ENCODE peak calls at places on chromosomes 6 and 20, in eight cellular contexts. One of them, this sample, is unnamed.

GRCh38 chr6:79536615-79536968 is 638 bp downstream of the LCA5 start:
- DNase-seq in Calu3: peak; percentile 30
- DNase-seq in lung: peak; percentile 38
- DNase-seq in spleen: no peak
- DNase-seq in fibroblast of lung: peak; percentile 45
- DNase-seq in cardiac muscle cell: peak; percentile 55
- DNase-seq in adrenal gland: peak; percentile 28
- DNase-seq in HFF-Myc: no peak
- DNase-seq in this sample: no peak

GRCh38 chr6:26537846-26538571 is at the start of gene HMGN4:
- DNase-seq in Calu3: peak; percentile 85
- DNase-seq in lung: peak; percentile 77
- DNase-seq in spleen: peak; percentile 94
- DNase-seq in fibroblast of lung: peak; percentile 87
- DNase-seq in cardiac muscle cell: peak; percentile 92
- DNase-seq in adrenal gland: peak; percentile 84
- DNase-seq in HFF-Myc: no peak
- DNase-seq in this sample: peak; percentile 94

GRCh38 chr6:96522469-96523009 is 933 bp downstream of the UFL1 start:
- DNase-seq in Calu3: no peak
- DNase-seq in lung: no peak
- DNase-seq in spleen: no peak
- DNase-seq in fibroblast of lung: peak; percentile 32
- DNase-seq in cardiac muscle cell: peak; percentile 22
- DNase-seq in adrenal gland: no peak
- DNase-seq in HFF-Myc: no peak
- DNase-seq in this sample: no peak

GRCh38 chr6:122187186-122187585 is 212.3 kb upstream of the HSF2 start:
- DNase-seq in Calu3: no peak
- DNase-seq in lung: no peak
- DNase-seq in spleen: no peak
- DNase-seq in fibroblast of lung: no peak
- DNase-seq in cardiac muscle cell: no peak
- DNase-seq in adrenal gland: no peak
- DNase-seq in HFF-Myc: no peak
- DNase-seq in this sample: no peak

GRCh38 chr20:59895908-59896307 is 37.5 kb downstream of the SYCP2 start:
- DNase-seq in Calu3: no peak
- DNase-seq in lung: no peak
- DNase-seq in spleen: no peak
- DNase-seq in fibroblast of lung: no peak
- DNase-seq in cardiac muscle cell: no peak
- DNase-seq in adrenal gland: no peak
- DNase-seq in HFF-Myc: no peak
- DNase-seq in this sample: no peak

GRCh38 chr6:53862517-53863457 is 68.0 kb downstream of the LRRC1 start:
- DNase-seq in Calu3: no peak
- DNase-seq in lung: no peak
- DNase-seq in spleen: no peak
- DNase-seq in fibroblast of lung: peak; percentile 96
- DNase-seq in cardiac muscle cell: peak; percentile 51
- DNase-seq in adrenal gland: peak; percentile 39
- DNase-seq in HFF-Myc: no peak
- DNase-seq in this sample: no peak

GRCh38 chr6:116201538-116201937 is 52.3 kb downstream of the TSPYL4 start:
- DNase-seq in Calu3: no peak
- DNase-seq in lung: no peak
- DNase-seq in spleen: no peak
- DNase-seq in fibroblast of lung: no peak
- DNase-seq in cardiac muscle cell: no peak
- DNase-seq in adrenal gland: no peak
- DNase-seq in HFF-Myc: no peak
- DNase-seq in this sample: no peak

GRCh38 chr6:6581014-6581413 is 7.5 kb upstream of the LY86 start:
- DNase-seq in Calu3: no peak
- DNase-seq in lung: no peak
- DNase-seq in spleen: no peak
- DNase-seq in fibroblast of lung: no peak
- DNase-seq in cardiac muscle cell: no peak
- DNase-seq in adrenal gland: no peak
- DNase-seq in HFF-Myc: no peak
- DNase-seq in this sample: no peak

DNA sequence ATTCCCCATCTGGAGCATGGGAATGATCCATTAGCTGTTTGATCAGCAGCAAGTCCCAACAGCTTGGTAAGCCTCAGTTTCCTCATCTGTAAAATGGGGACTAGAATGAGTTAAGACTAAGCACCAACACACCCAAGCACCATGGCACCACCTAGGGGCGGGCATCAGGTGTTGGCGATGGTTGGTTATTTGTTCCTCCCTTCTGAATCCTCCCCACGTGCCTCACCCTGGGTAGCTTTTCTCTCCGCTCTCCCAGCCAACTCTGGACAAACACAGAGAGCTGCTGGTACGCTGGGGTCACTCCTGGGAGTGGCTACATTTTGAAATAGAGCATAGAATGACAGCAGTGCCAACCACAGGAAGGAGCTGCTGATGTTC is 13.3 kb upstream of the ITPR3 start:
- DNase-seq in Calu3: peak; percentile 71
- DNase-seq in lung: no peak
- DNase-seq in spleen: peak; percentile 83
- DNase-seq in fibroblast of lung: no peak
- DNase-seq in cardiac muscle cell: no peak
- DNase-seq in adrenal gland: no peak
- DNase-seq in HFF-Myc: no peak
- DNase-seq in this sample: no peak
- TF ChIP-seq CTCF in Calu3: peak; percentile 67
- TF ChIP-seq CTCF in lung: no peak
- TF ChIP-seq CTCF in spleen: peak; percentile 56
- TF ChIP-seq CTCF in fibroblast of lung: no peak
- TF ChIP-seq CTCF in cardiac muscle cell: peak; percentile 6
- TF ChIP-seq CTCF in adrenal gland: no peak
- TF ChIP-seq CTCF in HFF-Myc: peak; percentile 31
- TF ChIP-seq CTCF in this sample: peak; percentile 19

DNA sequence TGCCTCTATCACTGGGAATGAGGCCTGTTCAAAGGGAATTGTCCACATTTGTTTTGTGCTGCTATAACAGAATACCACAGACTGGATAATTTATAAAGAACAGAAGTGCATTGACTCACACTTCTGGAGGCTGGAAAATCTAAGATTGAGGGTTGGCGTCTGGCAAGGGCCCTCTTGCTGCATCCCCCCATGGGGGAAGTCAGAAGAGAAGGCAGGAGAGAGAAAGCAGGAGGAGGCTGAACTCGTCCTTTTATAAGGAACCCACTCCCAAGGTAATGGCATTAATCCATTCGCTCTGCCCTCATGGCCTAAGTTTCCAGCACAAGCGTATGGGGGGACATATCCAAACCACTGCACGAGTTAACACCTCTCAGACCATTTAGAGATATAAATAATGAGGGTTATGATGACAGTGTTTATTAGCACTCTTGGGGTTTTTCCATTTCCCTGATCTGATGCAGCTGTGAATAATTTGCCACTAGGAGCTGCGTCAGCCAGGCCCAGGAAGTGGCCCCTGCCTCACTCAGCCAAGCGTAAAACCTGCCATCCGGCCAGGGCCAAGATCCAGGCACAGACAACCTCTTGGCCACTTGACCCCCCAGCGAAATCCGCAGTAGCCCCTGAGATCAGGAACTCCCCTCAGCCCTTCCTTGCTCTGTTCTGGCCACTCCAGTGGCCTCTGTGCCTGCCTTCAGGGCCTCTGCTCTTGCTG is 14.2 kb upstream of the SLCO4A1 start:
- DNase-seq in Calu3: no peak
- DNase-seq in lung: no peak
- DNase-seq in spleen: no peak
- DNase-seq in fibroblast of lung: peak; percentile 59
- DNase-seq in cardiac muscle cell: no peak
- DNase-seq in adrenal gland: no peak
- DNase-seq in HFF-Myc: peak; percentile 52
- DNase-seq in this sample: no peak
- TF ChIP-seq CTCF in Calu3: no peak
- TF ChIP-seq CTCF in lung: no peak
- TF ChIP-seq CTCF in spleen: no peak
- TF ChIP-seq CTCF in fibroblast of lung: no peak
- TF ChIP-seq CTCF in cardiac muscle cell: no peak
- TF ChIP-seq CTCF in adrenal gland: no peak
- TF ChIP-seq CTCF in HFF-Myc: no peak
- TF ChIP-seq CTCF in this sample: no peak

GRCh38 chr20:406200-407096 is 1.7 kb upstream of the RBCK1 start:
- DNase-seq in Calu3: no peak
- DNase-seq in lung: no peak
- DNase-seq in spleen: peak; percentile 68
- DNase-seq in fibroblast of lung: no peak
- DNase-seq in cardiac muscle cell: no peak
- DNase-seq in adrenal gland: peak; percentile 10
- DNase-seq in HFF-Myc: no peak
- DNase-seq in this sample: no peak

GRCh38 chr20:408843-409696 is 971 bp downstream of the RBCK1 start:
- DNase-seq in Calu3: no peak
- DNase-seq in lung: no peak
- DNase-seq in spleen: no peak
- DNase-seq in fibroblast of lung: no peak
- DNase-seq in cardiac muscle cell: no peak
- DNase-seq in adrenal gland: no peak
- DNase-seq in HFF-Myc: no peak
- DNase-seq in this sample: no peak

GRCh38 chr20:407953-408842 is at the start of gene RBCK1:
- DNase-seq in Calu3: peak; percentile 80
- DNase-seq in lung: peak; percentile 86
- DNase-seq in spleen: peak; percentile 97
- DNase-seq in fibroblast of lung: peak; percentile 74
- DNase-seq in cardiac muscle cell: peak; percentile 82
- DNase-seq in adrenal gland: peak; percentile 86
- DNase-seq in HFF-Myc: no peak
- DNase-seq in this sample: peak; percentile 95

GRCh38 chr20:409697-410559 is 1.8 kb downstream of the RBCK1 start:
- DNase-seq in Calu3: no peak
- DNase-seq in lung: no peak
- DNase-seq in spleen: peak; percentile 81
- DNase-seq in fibroblast of lung: no peak
- DNase-seq in cardiac muscle cell: no peak
- DNase-seq in adrenal gland: no peak
- DNase-seq in HFF-Myc: no peak
- DNase-seq in this sample: no peak

DNA sequence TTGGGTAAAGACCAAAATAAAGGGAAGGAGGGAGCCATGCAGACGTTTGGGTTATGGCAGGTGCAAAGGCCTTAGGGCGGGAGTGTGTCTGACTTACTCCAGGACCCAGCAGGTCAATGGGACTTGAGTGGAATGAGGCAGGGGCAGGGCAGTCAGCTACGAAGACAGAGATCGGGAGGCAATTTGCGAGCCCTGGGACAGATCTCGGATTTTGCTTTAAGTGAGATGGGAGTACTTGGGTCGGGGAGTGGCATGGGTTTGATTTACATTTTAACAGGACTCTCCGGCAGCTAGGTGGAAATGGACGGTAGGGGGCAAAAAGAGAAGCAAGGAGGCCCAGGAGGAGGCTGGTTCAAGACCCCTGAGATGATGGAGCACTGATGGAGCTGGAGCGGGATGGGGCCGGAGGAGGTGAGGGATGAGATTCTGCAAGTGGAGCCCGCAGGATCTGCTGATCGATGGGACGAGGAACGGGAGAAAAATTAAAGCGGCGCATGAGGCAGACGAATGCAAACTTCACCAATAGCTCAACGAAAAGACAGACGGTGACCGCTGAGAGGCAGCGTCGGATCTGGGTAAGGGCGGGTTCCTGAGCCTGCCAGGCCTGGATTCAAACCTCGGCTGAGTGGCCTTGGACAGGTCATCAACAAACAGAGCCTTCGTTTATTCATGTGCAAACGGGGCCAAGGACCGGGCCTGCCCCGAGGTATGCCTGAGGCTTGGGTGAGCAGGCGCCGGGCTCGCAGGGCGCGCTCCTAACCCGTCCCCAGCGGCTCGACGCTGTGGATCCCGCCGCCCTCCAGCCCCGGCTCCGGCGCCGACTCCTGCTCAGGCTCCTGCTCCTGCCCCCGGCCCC is 774 bp upstream of the RBCK1 start:
- DNase-seq in Calu3: peak; percentile 71
- DNase-seq in lung: peak; percentile 68
- DNase-seq in spleen: peak; percentile 95
- DNase-seq in fibroblast of lung: peak; percentile 71
- DNase-seq in cardiac muscle cell: peak; percentile 84
- DNase-seq in adrenal gland: peak; percentile 91
- DNase-seq in HFF-Myc: peak; percentile 30
- DNase-seq in this sample: peak; percentile 91
- TF ChIP-seq CTCF in Calu3: peak; percentile 24
- TF ChIP-seq CTCF in lung: no peak
- TF ChIP-seq CTCF in spleen: no peak
- TF ChIP-seq CTCF in fibroblast of lung: no peak
- TF ChIP-seq CTCF in cardiac muscle cell: peak; percentile 37
- TF ChIP-seq CTCF in adrenal gland: peak; percentile 51
- TF ChIP-seq CTCF in HFF-Myc: peak; percentile 43
- TF ChIP-seq CTCF in this sample: peak; percentile 42

GRCh38 chr6:37104935-37105781 is 64.8 kb upstream of the PIM1 start:
- DNase-seq in Calu3: no peak
- DNase-seq in lung: no peak
- DNase-seq in spleen: no peak
- DNase-seq in fibroblast of lung: no peak
- DNase-seq in cardiac muscle cell: no peak
- DNase-seq in adrenal gland: no peak
- DNase-seq in HFF-Myc: no peak
- DNase-seq in this sample: no peak

GRCh38 chr6:37101991-37102298 is 68.0 kb upstream of the PIM1 start:
- DNase-seq in Calu3: no peak
- DNase-seq in lung: no peak
- DNase-seq in spleen: no peak
- DNase-seq in fibroblast of lung: no peak
- DNase-seq in cardiac muscle cell: no peak
- DNase-seq in adrenal gland: no peak
- DNase-seq in HFF-Myc: no peak
- DNase-seq in this sample: no peak

GRCh38 chr6:37103169-37104039 is 66.5 kb upstream of the PIM1 start:
- DNase-seq in Calu3: peak; percentile 93
- DNase-seq in lung: peak; percentile 77
- DNase-seq in spleen: peak; percentile 81
- DNase-seq in fibroblast of lung: no peak
- DNase-seq in cardiac muscle cell: no peak
- DNase-seq in adrenal gland: peak; percentile 85
- DNase-seq in HFF-Myc: no peak
- DNase-seq in this sample: no peak

GRCh38 chr6:37100740-37101139 is 69.2 kb upstream of the PIM1 start:
- DNase-seq in Calu3: no peak
- DNase-seq in lung: no peak
- DNase-seq in spleen: no peak
- DNase-seq in fibroblast of lung: no peak
- DNase-seq in cardiac muscle cell: no peak
- DNase-seq in adrenal gland: no peak
- DNase-seq in HFF-Myc: no peak
- DNase-seq in this sample: no peak

DNA sequence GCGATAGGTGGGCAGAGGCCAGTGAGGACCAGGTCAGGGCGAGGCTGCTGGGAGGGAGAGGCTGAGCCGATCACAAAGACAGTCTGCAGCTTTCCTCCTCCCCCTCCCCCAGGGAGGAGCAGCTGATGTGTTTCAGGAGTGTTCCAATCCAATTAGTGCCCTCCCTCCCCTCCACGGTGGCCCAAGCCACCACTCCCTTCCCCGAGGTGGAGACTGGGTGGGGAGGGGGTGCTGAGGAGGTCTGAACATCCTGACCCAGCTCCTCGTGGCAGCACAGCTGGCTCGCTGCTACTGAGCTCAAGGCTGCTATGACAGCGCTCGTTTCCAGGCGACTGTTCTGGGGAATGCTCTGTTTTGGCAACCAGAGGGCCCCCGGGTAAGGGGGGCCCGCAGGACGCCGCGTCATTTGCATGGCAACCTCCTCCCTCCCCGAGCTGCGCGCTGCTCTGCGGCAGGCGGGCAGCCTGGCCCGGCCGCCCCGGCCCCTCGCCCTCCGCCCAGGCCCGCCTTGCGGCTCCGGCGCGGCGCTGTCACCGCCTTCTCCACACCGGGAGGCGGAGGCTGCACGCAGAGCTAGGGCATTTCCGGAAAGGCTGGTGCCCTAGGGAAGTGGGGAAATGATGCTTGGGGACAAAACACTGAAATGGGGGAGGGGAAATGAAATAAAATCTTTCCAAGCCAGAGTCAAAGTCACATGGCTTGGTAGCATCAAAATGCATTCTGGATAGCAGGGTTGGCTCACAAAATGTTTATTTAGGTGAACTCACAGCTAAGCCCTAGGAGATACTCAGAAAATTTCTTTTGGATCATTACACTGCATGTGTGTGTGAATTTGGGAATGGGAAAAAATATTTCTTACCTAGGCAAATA is 67.4 kb upstream of the PIM1 start:
- DNase-seq in Calu3: peak; percentile 75
- DNase-seq in lung: peak; percentile 85
- DNase-seq in spleen: peak; percentile 92
- DNase-seq in fibroblast of lung: peak; percentile 85
- DNase-seq in cardiac muscle cell: peak; percentile 96
- DNase-seq in adrenal gland: peak; percentile 96
- DNase-seq in HFF-Myc: peak; percentile 62
- DNase-seq in this sample: peak; percentile 96
- TF ChIP-seq CTCF in Calu3: no peak
- TF ChIP-seq CTCF in lung: no peak
- TF ChIP-seq CTCF in spleen: no peak
- TF ChIP-seq CTCF in fibroblast of lung: no peak
- TF ChIP-seq CTCF in cardiac muscle cell: no peak
- TF ChIP-seq CTCF in adrenal gland: no peak
- TF ChIP-seq CTCF in HFF-Myc: no peak
- TF ChIP-seq CTCF in this sample: no peak